ENCODE peak calls at places on chromosomes 6 and 20, in six cellular contexts. C, Y, X, E, V and U are unnamed samples.

GRCh38 chr20:57660510-57661199 is 40.4 kb upstream of the ZBP1 start:
- DNase-seq in C (no peak), Y (no peak), X (no peak), E (no peak), V (no peak), U (no peak)

GRCh38 chr6:7143161-7143974 is 35.6 kb downstream of the RREB1 start:
- DNase-seq in C (no peak), Y (peak), X (peak), E (no peak), V (peak), U (no peak)

GRCh38 chr6:7914991-7915789 is 4.6 kb upstream of the TXNDC5 start:
- DNase-seq in C (no peak), Y (no peak), X (no peak), E (no peak), V (no peak), U (no peak)

GRCh38 chr20:58293453-58293852 is 16.1 kb upstream of the RAB22A start:
- DNase-seq in C (no peak), Y (no peak), X (peak), E (no peak), V (no peak), U (no peak)

GRCh38 chr20:64237316-64237715 is 18.2 kb upstream of the PCMTD2 start:
- DNase-seq in C (no peak), Y (no peak), X (no peak), E (no peak), V (no peak), U (no peak)

GRCh38 chr20:62874745-62875344 is 13.2 kb upstream of the TCFL5 start:
- DNase-seq in C (no peak), Y (no peak), X (no peak), E (no peak), V (no peak), U (no peak)

GRCh38 chr20:7627734-7628663 is 312.3 kb downstream of the HAO1 start:
- DNase-seq in C (peak), Y (no peak), X (no peak), E (no peak), V (no peak), U (no peak)

GRCh38 chr6:80728830-80729229 is 622.4 kb downstream of the BCKDHB start:
- DNase-seq in C (no peak), Y (no peak), X (no peak), E (no peak), V (no peak), U (no peak)

GRCh38 chr20:53370345-53370961 is 223.2 kb downstream of the ZNF217 start:
- DNase-seq in C (no peak), Y (no peak), X (no peak), E (no peak), V (no peak), U (no peak)

GRCh38 chr20:460707-461106 is 1.6 kb downstream of the TBC1D20 start:
- DNase-seq in C (peak), Y (no peak), X (no peak), E (no peak), V (no peak), U (no peak)

GRCh38 chr6:98416027-98416426 is 418.3 kb upstream of the POU3F2 start:
- DNase-seq in C (no peak), Y (no peak), X (peak), E (no peak), V (no peak), U (no peak)

GRCh38 chr6:165220030-165220429 is 89.4 kb downstream of the C6orf118 start:
- DNase-seq in C (no peak), Y (no peak), X (no peak), E (no peak), V (no peak), U (no peak)